ENCODE peak calls at places on chromosomes 13 and 19, in six cellular contexts. I, R, E, O, W and U are unnamed samples.

GRCh38 chr13:113417008-113417735 is 36.1 kb downstream of the ADPRHL1 start:
- DNase-seq in I (no peak), R (no peak), E (no peak), O (no peak), W (no peak), U (no peak)

GRCh38 chr13:98123176-98123575 is 19.7 kb upstream of the FARP1 start:
- DNase-seq in I (no peak), R (no peak), E (no peak), O (no peak), W (no peak), U (no peak)

GRCh38 chr19:45125975-45126493 is 33.1 kb downstream of the PPP1R37 start:
- DNase-seq in I (peak), R (peak), E (peak), O (peak), W (peak), U (no peak)

GRCh38 chr13:27043013-27043412 is 128.6 kb downstream of the USP12 start:
- DNase-seq in I (no peak), R (no peak), E (no peak), O (no peak), W (no peak), U (peak)

GRCh38 chr13:21399741-21400140 is 59.4 kb downstream of the ZDHHC20 start:
- DNase-seq in I (no peak), R (no peak), E (peak), O (no peak), W (peak), U (no peak)

GRCh38 chr13:27953671-27954405 is 15.3 kb downstream of the CDX2 start:
- DNase-seq in I (peak), R (peak), E (peak), O (peak), W (peak), U (peak)

GRCh38 chr13:46686171-46686570 is 110.8 kb downstream of the ESD start:
- DNase-seq in I (no peak), R (no peak), E (no peak), O (no peak), W (no peak), U (no peak)

GRCh38 chr13:78603240-78603947 is at the start of gene POU4F1:
- DNase-seq in I (peak), R (peak), E (peak), O (peak), W (peak), U (no peak)

GRCh38 chr19:13169769-13170168 is 19.6 kb downstream of the IER2 start:
- DNase-seq in I (no peak), R (no peak), E (no peak), O (no peak), W (no peak), U (no peak)

GRCh38 chr19:43438291-43439162 is 23.8 kb downstream of the TEX101 start:
- DNase-seq in I (no peak), R (no peak), E (peak), O (no peak), W (peak), U (no peak)

GRCh38 chr13:107438251-107438650 is 777.1 kb downstream of the LIG4 start:
- DNase-seq in I (no peak), R (no peak), E (no peak), O (no peak), W (no peak), U (no peak)

GRCh38 chr13:75480691-75481175 is 1.2 kb downstream of the TBC1D4 start:
- DNase-seq in I (peak), R (peak), E (peak), O (no peak), W (peak), U (no peak)